ENCODE peak calls at places on chromosomes 4 and X, in five cellular contexts. Z, L, T, E and H are unnamed samples.

GRCh38 chrX:21740329-21741274 is 17.3 kb downstream of the SMPX start:
- DNase-seq in E (no peak), Z (no peak), T (no peak), L (peak; percentile 26), H (no peak)

GRCh38 chrX:31038585-31039326 is 33.1 kb downstream of the FTHL17 start:
- DNase-seq in Z (peak; percentile 9), T (peak; percentile 1), L (peak; percentile 37), E (peak; percentile 58), H (peak; percentile 8)

GRCh38 chr4:102809190-102809589 is 18.2 kb downstream of the UBE2D3 start:
- DNase-seq in Z (no peak), T (no peak), E (no peak), L (no peak), H (no peak)

GRCh38 chr4:142567199-142567598 is 278.9 kb downstream of the INPP4B start:
- DNase-seq in Z (peak; percentile 69), E (peak; percentile 87), L (no peak), T (no peak), H (no peak)

GRCh38 chr4:24745172-24745895 is 50.0 kb upstream of the SOD3 start:
- DNase-seq in E (no peak), Z (no peak), L (no peak), T (no peak), H (peak; percentile 51)

GRCh38 chr4:8281519-8282133 is 12.1 kb downstream of the HTRA3 start:
- DNase-seq in T (peak; percentile 38), Z (no peak), E (no peak), L (no peak), H (peak; percentile 87)

GRCh38 chr4:89863533-89863932 is 26.6 kb upstream of the SNCA start:
- DNase-seq in L (no peak), T (no peak), Z (no peak), E (no peak), H (no peak)

GRCh38 chrX:110086916-110087484 is 84.1 kb downstream of the TMEM164 start:
- DNase-seq in L (peak; percentile 88), T (peak; percentile 76), Z (no peak), E (peak; percentile 8), H (peak; percentile 94)

GRCh38 chr4:143407475-143407874 is 70.8 kb downstream of the GAB1 start:
- DNase-seq in T (no peak), L (no peak), E (no peak), Z (no peak), H (no peak)

GRCh38 chrX:54044877-54045328 is 630 bp upstream of the PHF8 start:
- DNase-seq in Z (no peak), L (no peak), E (no peak), T (no peak), H (no peak)

GRCh38 chr4:184267673-184268573 is 50.2 kb upstream of the ENPP6 start:
- DNase-seq in T (peak; percentile 68), Z (peak; percentile 77), L (peak; percentile 76), E (no peak), H (peak; percentile 93)

GRCh38 chr4:20256381-20256881 is 4.7 kb downstream of the SLIT2 start:
- DNase-seq in L (no peak), E (no peak), Z (no peak), T (no peak), H (no peak)

GRCh38 chrX:47623540-47624027 is 3.9 kb upstream of the SYN1 start:
- DNase-seq in E (peak; percentile 90), Z (peak; percentile 36), T (peak; percentile 32), L (peak; percentile 80), H (peak; percentile 70)

GRCh38 chr4:70705146-70705855 is 16.5 kb upstream of the RUFY3 start:
- DNase-seq in Z (peak; percentile 77), E (peak; percentile 87), L (peak; percentile 34), T (no peak), H (peak; percentile 44)

GRCh38 chr4:87423313-87424031 is 1.1 kb downstream of the NUDT9 start:
- DNase-seq in T (no peak), L (no peak), Z (no peak), E (no peak), H (no peak)

GRCh38 chr4:77564231-77564630 is 41.4 kb upstream of the CXCL13 start:
- DNase-seq in E (no peak), L (no peak), Z (no peak), T (no peak), H (no peak)

GRCh38 chrX:9997524-9997923 is 30.4 kb downstream of the CLDN34 start:
- DNase-seq in T (no peak), Z (no peak), E (no peak), L (no peak), H (no peak)

GRCh38 chrX:9995855-9996339 is 28.7 kb downstream of the CLDN34 start:
- DNase-seq in L (peak; percentile 67), E (peak; percentile 83), T (peak; percentile 51), Z (peak; percentile 74), H (peak; percentile 68)

GRCh38 chrX:10001496-10001895 is 34.3 kb downstream of the CLDN34 start:
- DNase-seq in Z (no peak), T (no peak), L (no peak), E (no peak), H (peak; percentile 65)

GRCh38 chrX:9992724-9993123 is 25.6 kb downstream of the CLDN34 start:
- DNase-seq in T (no peak), L (no peak), Z (no peak), E (no peak), H (no peak)

GRCh38 chrX:9997041-9997440 is 29.9 kb downstream of the CLDN34 start:
- DNase-seq in L (no peak), E (no peak), Z (no peak), T (no peak), H (no peak)
- H3K27ac ChIP-seq in L (no peak overlapping the region), E (no peak overlapping the region), Z (no peak overlapping the region), T (no peak overlapping the region), H (no peak overlapping the region)

GRCh38 chr4:114072781-114073180 is 93.3 kb upstream of the ARSJ start:
- DNase-seq in Z (no peak), L (no peak), E (no peak), T (no peak), H (peak; percentile 73)

GRCh38 chr4:114077610-114078009 is 98.2 kb upstream of the ARSJ start:
- DNase-seq in L (peak; percentile 71), E (no peak), T (peak; percentile 59), Z (no peak), H (peak; percentile 97)

GRCh38 chr4:114081783-114082182 is 102.3 kb upstream of the ARSJ start:
- DNase-seq in E (peak; percentile 53), T (no peak), Z (no peak), L (no peak), H (no peak)

GRCh38 chr4:114078636-114079035 is 99.2 kb upstream of the ARSJ start:
- DNase-seq in E (no peak), Z (no peak), T (no peak), L (no peak), H (peak; percentile 89)

DNA sequence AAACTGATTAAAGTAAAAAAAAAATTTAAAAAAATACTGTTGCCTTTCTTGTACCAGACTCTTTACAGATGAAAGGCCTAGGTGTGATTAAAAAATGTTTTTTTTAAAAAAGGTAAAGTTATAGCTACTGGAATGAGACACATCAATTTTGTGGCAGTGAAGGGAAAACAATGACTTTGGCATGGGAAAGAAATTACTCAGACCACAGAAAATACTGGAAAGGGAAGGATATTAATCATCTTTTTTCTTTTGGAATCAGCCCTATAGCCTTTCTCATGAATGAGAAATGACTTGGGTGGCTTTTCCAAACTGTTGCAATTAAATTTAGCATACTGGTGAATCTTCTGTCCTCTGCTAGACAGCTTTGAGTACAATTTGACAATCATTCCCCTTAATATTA is 97.4 kb upstream of the ARSJ start:
- DNase-seq in E (no peak), T (no peak), Z (no peak), L (no peak), H (peak; percentile 68)
- H3K27ac ChIP-seq in E (no peak overlapping the region), T (no peak overlapping the region), Z (no peak overlapping the region), L (no peak overlapping the region), H (peak overlapping the region; percentile 82)

GRCh38 chrX:65686246-65686645 is 18.8 kb downstream of the MSN start:
- DNase-seq in E (no peak), T (no peak), Z (no peak), L (no peak), H (no peak)

GRCh38 chrX:65681810-65682209 is 14.4 kb downstream of the MSN start:
- DNase-seq in L (no peak), E (no peak), T (no peak), Z (no peak), H (no peak)

GRCh38 chrX:65688403-65688881 is 21.0 kb downstream of the MSN start:
- DNase-seq in E (no peak), L (no peak), T (no peak), Z (no peak), H (peak; percentile 67)

GRCh38 chrX:65687367-65687766 is 19.9 kb downstream of the MSN start:
- DNase-seq in L (no peak), Z (no peak), T (no peak), E (no peak), H (no peak)

DNA sequence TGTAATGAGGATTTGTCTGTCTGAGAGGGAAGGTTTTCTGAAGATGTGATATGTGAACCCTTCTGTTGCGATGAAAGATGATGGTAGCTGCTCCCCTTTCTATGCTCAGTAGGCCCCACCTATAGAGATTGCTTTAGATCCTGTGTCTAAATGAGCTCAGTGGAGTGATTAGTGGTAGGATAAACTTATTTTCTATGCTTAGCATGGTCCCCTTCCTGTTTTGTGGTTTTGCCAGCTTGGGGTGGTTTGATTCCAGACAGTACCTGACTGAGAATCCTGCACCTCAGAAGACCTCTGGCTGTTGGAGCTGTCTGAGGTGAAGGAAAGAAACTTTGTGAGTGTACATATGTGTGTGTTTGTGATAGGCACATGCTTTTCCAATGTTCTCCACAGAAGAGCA is 17.7 kb downstream of the MSN start:
- DNase-seq in Z (no peak), L (no peak), T (no peak), E (no peak), H (no peak)
- H3K27ac ChIP-seq in Z (peak overlapping the region; percentile 32), L (no peak overlapping the region), T (no peak overlapping the region), E (no peak overlapping the region), H (no peak overlapping the region)

GRCh38 chrX:16311671-16312070 is 144.4 kb downstream of the MAGEB17 start:
- DNase-seq in E (no peak), L (no peak), T (no peak), Z (no peak), H (no peak)

GRCh38 chrX:16316336-16316735 is 149.1 kb downstream of the MAGEB17 start:
- DNase-seq in L (no peak), E (no peak), T (no peak), Z (no peak), H (no peak)

GRCh38 chrX:16307950-16308349 is 140.7 kb downstream of the MAGEB17 start:
- DNase-seq in L (no peak), E (no peak), Z (no peak), T (no peak), H (no peak)

GRCh38 chrX:16310326-16310725 is 143.0 kb downstream of the MAGEB17 start:
- DNase-seq in L (no peak), E (no peak), Z (no peak), T (no peak), H (no peak)

DNA sequence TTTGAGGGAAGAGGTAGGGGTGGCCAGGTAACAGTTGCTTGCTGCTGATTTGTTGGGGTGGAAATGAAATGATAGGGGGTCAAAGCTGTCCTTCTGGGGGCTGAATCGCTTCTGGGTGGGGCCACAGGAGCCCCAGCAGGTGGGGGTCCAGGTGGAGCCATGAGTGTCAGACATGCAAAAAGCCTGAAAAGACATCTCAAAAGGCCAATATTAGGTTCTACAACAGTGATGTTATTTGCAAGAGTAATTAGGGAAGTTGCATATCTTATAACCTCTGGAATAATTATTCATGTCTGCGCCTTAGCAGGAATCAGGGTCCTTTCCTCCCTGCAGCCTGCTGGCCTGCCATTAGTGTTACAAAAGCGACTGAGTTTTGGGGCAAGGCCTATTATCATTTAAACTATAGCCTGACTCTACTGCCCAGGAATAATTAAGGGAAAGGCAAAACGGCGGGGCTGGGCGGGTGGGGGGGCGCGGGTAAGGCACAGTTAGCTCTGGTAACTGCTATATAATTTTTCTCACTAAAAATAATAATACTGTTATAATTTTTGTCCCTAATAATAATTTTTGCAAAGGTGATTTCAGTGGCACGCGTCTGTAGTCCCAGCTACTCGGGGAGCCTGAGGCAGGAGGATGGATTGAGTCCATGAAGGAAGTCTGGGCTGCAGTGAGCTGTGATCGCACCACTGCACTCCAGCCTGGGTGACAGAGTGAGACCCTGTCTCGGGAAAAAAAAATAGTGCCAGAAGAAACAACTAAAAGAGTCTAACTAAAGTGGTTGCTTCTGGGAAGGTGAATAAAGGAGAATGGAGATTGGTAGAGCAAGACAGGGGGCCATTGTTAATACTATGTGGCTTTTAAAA is 145.7 kb downstream of the MAGEB17 start:
- DNase-seq in Z (no peak), T (no peak), E (peak; percentile 10), L (no peak), H (no peak)
- H3K27ac ChIP-seq in Z (no peak overlapping the region), T (no peak overlapping the region), E (peak overlapping the region; percentile 90), L (no peak overlapping the region), H (no peak overlapping the region)